ENCODE peak calls at places on chromosomes 7 and 10, in seven cellular contexts. X is lung, P is mesothelial cell of epicardium, C is fibroblast of lung, Z is AG04449, F is neural crest cell, W is Peyer's patch. J is an unnamed sample.
A peak's percentile ranks its signal among the peaks of the same experiment; 100 is the strongest.

GRCh38 chr7:5634107-5634950 is 147.1 kb downstream of the RNF216 start:
- DNase-seq in F (peak; percentile 49), P (peak; percentile 51), Z (peak; percentile 61), X (no peak), W (no peak), C (peak; percentile 85), J (peak; percentile 99)

GRCh38 chr10:132386419-132386831 is 10.6 kb upstream of the PWWP2B start:
- DNase-seq in X (no peak), F (no peak), P (no peak), Z (no peak), C (no peak), W (peak; percentile 49), J (no peak)

GRCh38 chr7:108503112-108504026 is 22.6 kb downstream of the PNPLA8 start:
- DNase-seq in P (no peak), W (no peak), F (no peak), C (no peak), Z (no peak), X (no peak), J (no peak)

GRCh38 chr7:2404714-2405119 is 1.3 kb downstream of the CHST12 start:
- DNase-seq in F (no peak), Z (no peak), W (no peak), P (no peak), X (no peak), C (no peak), J (no peak)

GRCh38 chr10:70593513-70593890 is 9.0 kb downstream of the PRF1 start:
- DNase-seq in Z (no peak), X (peak; percentile 10), P (no peak), C (no peak), F (no peak), W (no peak), J (no peak)

GRCh38 chr10:102781921-102782542 is 38.3 kb downstream of the WBP1L start:
- DNase-seq in P (no peak), F (no peak), X (no peak), Z (no peak), C (peak; percentile 76), W (no peak), J (no peak)

GRCh38 chr7:38235606-38236005 is 37.8 kb downstream of the TARP start:
- DNase-seq in C (no peak), P (no peak), Z (no peak), W (no peak), F (no peak), X (no peak), J (no peak)

GRCh38 chr10:106360870-106361269 is 803.6 kb downstream of the SORCS1 start:
- DNase-seq in F (no peak), Z (peak; percentile 51), X (no peak), C (peak; percentile 72), P (no peak), W (no peak), J (peak; percentile 2)

GRCh38 chr10:23512355-23513058 is 73.6 kb downstream of the OTUD1 start:
- DNase-seq in P (no peak), W (no peak), F (no peak), C (peak; percentile 2), Z (no peak), X (no peak), J (no peak)

GRCh38 chr10:23514321-23514720 is 75.4 kb downstream of the OTUD1 start:
- DNase-seq in W (no peak), P (no peak), F (no peak), C (no peak), Z (no peak), X (no peak), J (no peak)

GRCh38 chr10:23517155-23517554 is 78.3 kb downstream of the OTUD1 start:
- DNase-seq in Z (no peak), W (no peak), X (no peak), C (no peak), P (no peak), F (no peak), J (no peak)

GRCh38 chr10:23521735-23522134 is 82.9 kb downstream of the OTUD1 start:
- DNase-seq in F (no peak), P (no peak), W (no peak), Z (no peak), C (no peak), X (no peak), J (no peak)

GRCh38 chr10:23516530-23516929 is 77.7 kb downstream of the OTUD1 start:
- DNase-seq in Z (no peak), C (peak; percentile 6), X (no peak), F (no peak), P (no peak), W (no peak), J (no peak)
- TF ChIP-seq CTCF in Z (peak; percentile 50), C (peak; percentile 76), X (peak; percentile 21), F (peak; percentile 68), P (no peak), W (no peak), J (peak; percentile 34)

GRCh38 chr7:35241431-35241830 is 12.5 kb downstream of the TBX20 start:
- DNase-seq in Z (no peak), P (no peak), C (no peak), F (no peak), X (no peak), W (no peak), J (no peak)

GRCh38 chr7:35246819-35247218 is 7.1 kb downstream of the TBX20 start:
- DNase-seq in X (no peak), P (no peak), Z (no peak), C (no peak), W (no peak), F (no peak), J (no peak)

DNA sequence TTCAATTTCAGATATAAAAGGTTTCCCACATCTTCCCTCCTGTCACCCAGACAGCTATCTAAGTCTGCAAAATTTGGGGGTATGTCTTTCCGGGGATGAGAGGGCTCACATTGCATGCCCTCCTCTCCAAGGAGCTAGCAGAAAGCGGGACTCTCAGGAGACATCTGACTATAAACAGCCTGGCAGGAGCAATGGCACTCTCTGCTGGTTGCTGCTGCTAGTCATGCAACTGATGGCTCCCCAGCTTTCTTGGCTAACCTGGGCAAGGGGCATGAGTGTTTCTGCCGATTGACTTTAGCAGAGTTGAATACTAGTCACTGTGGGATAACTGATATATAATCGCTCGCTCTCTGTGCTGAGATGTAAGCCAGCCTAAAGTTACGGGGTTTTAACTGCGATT is 12.0 kb downstream of the TBX20 start:
- DNase-seq in Z (no peak), F (no peak), C (no peak), X (no peak), W (no peak), P (no peak), J (no peak)
- TF ChIP-seq CTCF in Z (peak; percentile 26), F (no peak), C (no peak), X (no peak), W (no peak), P (no peak), J (no peak)

GRCh38 chr10:48614481-48615383 is 9.9 kb upstream of the ARHGAP22 start:
- DNase-seq in F (no peak), Z (no peak), P (no peak), C (peak; percentile 50), X (no peak), W (no peak), J (no peak)
- TF ChIP-seq CTCF in F (peak; percentile 44), Z (peak; percentile 1), P (peak; percentile 58), C (peak; percentile 50), X (no peak), W (peak; percentile 29), J (peak; percentile 34)

GRCh38 chr10:72333111-72334012 is 21.4 kb downstream of the DNAJB12 start:
- DNase-seq in X (no peak), F (no peak), Z (no peak), C (no peak), P (no peak), W (no peak), J (no peak)

GRCh38 chr10:72334196-72334831 is 20.4 kb downstream of the DNAJB12 start:
- DNase-seq in F (peak; percentile 57), X (no peak), P (peak; percentile 67), C (peak; percentile 81), Z (no peak), W (no peak), J (no peak)

GRCh38 chr10:72335394-72336258 is 19.1 kb downstream of the DNAJB12 start:
- DNase-seq in C (peak; percentile 67), Z (no peak), W (peak; percentile 61), X (no peak), P (no peak), F (no peak), J (no peak)

GRCh38 chr10:72336259-72337038 is 18.3 kb downstream of the DNAJB12 start:
- DNase-seq in C (peak; percentile 27), W (no peak), F (no peak), P (no peak), Z (no peak), X (no peak), J (no peak)

DNA sequence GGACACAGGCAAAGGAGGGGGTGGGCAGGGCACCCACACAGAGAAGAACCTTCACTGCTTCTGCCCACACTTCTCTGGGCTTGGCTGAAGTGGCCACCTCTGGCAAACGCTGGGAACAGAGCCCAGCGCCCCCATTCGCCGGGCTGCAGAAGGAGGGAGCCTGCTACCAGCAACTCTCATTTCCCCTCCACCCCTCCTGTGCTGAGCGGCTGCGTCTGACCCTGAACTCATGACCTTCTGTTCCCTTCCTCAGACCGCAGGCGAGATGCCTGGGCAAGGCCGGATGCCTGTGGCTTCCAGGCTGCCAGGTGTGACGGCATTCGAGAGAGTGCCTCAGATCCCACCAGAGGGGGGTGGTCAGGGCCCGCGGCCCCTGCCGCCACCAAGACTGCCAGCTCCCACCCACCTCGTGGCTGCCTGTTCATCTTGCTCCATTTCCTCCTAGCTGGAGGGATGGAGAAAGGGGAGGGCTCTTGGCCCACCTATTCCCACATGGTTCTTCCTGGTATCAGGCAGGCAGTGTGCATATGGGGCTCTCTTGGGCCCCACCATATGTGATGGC is 19.8 kb downstream of the DNAJB12 start:
- DNase-seq in F (no peak), X (peak; percentile 86), C (peak; percentile 96), Z (no peak), P (no peak), W (peak; percentile 71), J (no peak)
- TF ChIP-seq CTCF in F (no peak), X (no peak), C (peak; percentile 47), Z (no peak), P (no peak), W (no peak), J (no peak)

DNA sequence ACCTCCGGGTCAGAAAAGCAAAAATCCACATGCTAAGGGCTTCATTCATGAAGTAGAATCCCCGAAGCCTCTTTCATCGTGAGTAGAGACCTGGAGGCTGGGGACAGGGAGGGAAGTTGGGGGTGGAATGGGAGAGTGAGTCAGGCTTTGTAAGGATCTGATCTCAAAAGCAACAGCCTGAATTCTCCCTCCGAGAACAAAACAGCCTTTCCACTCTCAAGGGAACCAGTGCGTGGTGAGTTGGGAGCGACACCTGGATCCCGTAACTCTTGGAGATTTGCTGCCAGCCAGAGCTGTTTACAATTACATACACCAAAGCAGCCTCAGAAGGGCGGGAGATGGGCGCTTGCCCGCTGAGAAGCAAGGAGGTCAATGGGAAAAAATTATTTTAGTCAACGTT is 10.8 kb downstream of the AFAP1L2 start:
- DNase-seq in F (no peak), Z (no peak), W (no peak), C (peak; percentile 69), X (no peak), P (no peak), J (no peak)
- TF ChIP-seq CTCF in F (no peak), Z (no peak), W (no peak), C (no peak), X (no peak), P (no peak), J (no peak)